ENCODE peak calls at places on chromosome 15, in nine cellular contexts. K is lung, Z is AG09309, Q is AG10803, T is GM12865, Y is fibroblast of lung, R is bronchial epithelial cell, C is tibial artery, N is thoracic aorta. H is an unnamed sample.

GRCh38 chr15:52337198-52337853 is 41.7 kb upstream of the MYO5C start:
- DNase-seq in K (no peak), Z (no peak), Q (peak; percentile 59), T (no peak), Y (peak; percentile 44), R (peak; percentile 89), C (no peak), N (no peak), H (peak; percentile 70)

GRCh38 chr15:62961134-62961533 is 81.4 kb upstream of the TPM1 start:
- DNase-seq in K (no peak), Z (no peak), Q (no peak), T (no peak), Y (no peak), R (no peak), C (no peak), N (no peak), H (no peak)

GRCh38 chr15:36403351-36403750 is 176.1 kb upstream of the CDIN1 start:
- DNase-seq in K (no peak), Z (no peak), Q (no peak), T (no peak), Y (no peak), R (no peak), C (no peak), N (no peak), H (no peak)

GRCh38 chr15:63010386-63010785 is 32.2 kb upstream of the TPM1 start:
- DNase-seq in K (no peak), Z (no peak), Q (no peak), T (no peak), Y (no peak), R (no peak), C (no peak), N (no peak), H (no peak)

GRCh38 chr15:64009798-64010241 is 36.5 kb downstream of the DAPK2 start:
- DNase-seq in K (no peak), Z (no peak), Q (peak; percentile 56), T (peak; percentile 90), Y (no peak), R (peak; percentile 90), C (no peak), N (no peak), H (peak; percentile 50)

GRCh38 chr15:83210619-83211018 is 3.0 kb upstream of the HDGFL3 start:
- DNase-seq in K (no peak), Z (no peak), Q (peak; percentile 69), T (peak; percentile 34), Y (no peak), R (peak; percentile 94), C (no peak), N (no peak), H (peak; percentile 92)

GRCh38 chr15:58522865-58523264 is 91.1 kb downstream of the LIPC start:
- DNase-seq in K (no peak), Z (no peak), Q (no peak), T (no peak), Y (no peak), R (no peak), C (no peak), N (no peak), H (no peak)

GRCh38 chr15:57334257-57334656 is 42.0 kb upstream of the CGNL1 start:
- DNase-seq in K (peak; percentile 56), Z (no peak), Q (no peak), T (no peak), Y (peak; percentile 22), R (peak; percentile 60), C (no peak), N (no peak), H (peak; percentile 21)

GRCh38 chr15:60760646-60761504 is 281.9 kb upstream of the ICE2 start:
- DNase-seq in K (no peak), Z (peak; percentile 4), Q (peak; percentile 19), T (no peak), Y (peak; percentile 19), R (peak; percentile 85), C (no peak), N (no peak), H (peak; percentile 84)

GRCh38 chr15:42273900-42274692 is 863 bp upstream of the TMEM87A start:
- DNase-seq in K (peak; percentile 68), Z (no peak), Q (peak; percentile 85), T (peak; percentile 79), Y (peak; percentile 63), R (peak; percentile 92), C (peak; percentile 82), N (peak; percentile 48), H (peak; percentile 81)

GRCh38 chr15:44296625-44297524 is 8.4 kb downstream of the GOLM2 start:
- DNase-seq in K (no peak), Z (no peak), Q (peak; percentile 24), T (peak; percentile 19), Y (peak; percentile 29), R (peak; percentile 86), C (no peak), N (no peak), H (peak; percentile 64)

GRCh38 chr15:89399390-89400120 is 64.9 kb upstream of the POLG start:
- DNase-seq in K (no peak), Z (no peak), Q (no peak), T (peak; percentile 79), Y (no peak), R (no peak), C (no peak), N (no peak), H (peak; percentile 6)

GRCh38 chr15:41559489-41560177 is 621 bp downstream of the TYRO3 start:
- DNase-seq in K (no peak), Z (no peak), Q (no peak), T (no peak), Y (no peak), R (no peak), C (no peak), N (no peak), H (no peak)

GRCh38 chr15:87686308-87686707 is 570.2 kb downstream of the NTRK3 start:
- DNase-seq in K (no peak), Z (no peak), Q (no peak), T (no peak), Y (no peak), R (no peak), C (no peak), N (no peak), H (no peak)

GRCh38 chr15:61857169-61857829 is 202.9 kb downstream of the VPS13C start:
- DNase-seq in K (no peak), Z (no peak), Q (no peak), T (peak; percentile 23), Y (no peak), R (no peak), C (no peak), N (no peak), H (no peak)

GRCh38 chr15:95911570-95912279 is 418.8 kb upstream of the NR2F2 start:
- DNase-seq in K (no peak), Z (no peak), Q (no peak), T (no peak), Y (no peak), R (no peak), C (no peak), N (no peak), H (no peak)

DNA sequence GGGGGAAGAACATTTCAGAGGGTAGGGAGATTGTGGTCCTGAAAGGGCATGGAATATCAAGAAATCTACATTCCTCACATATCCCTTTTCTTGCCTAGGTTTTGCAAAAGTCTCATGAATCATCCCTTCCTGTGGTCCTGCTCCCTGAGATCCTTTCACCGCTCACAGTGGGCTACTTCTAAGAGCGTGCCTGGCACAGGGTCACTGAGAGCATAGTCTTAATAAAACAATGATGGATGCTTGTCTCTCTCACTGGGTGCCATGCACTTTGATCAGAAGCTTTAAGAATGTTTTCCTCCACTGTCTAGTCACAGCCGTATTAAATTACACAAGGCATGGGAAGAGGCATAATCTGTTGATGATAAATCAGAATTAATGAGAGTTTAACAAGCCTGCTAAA is 269.7 kb upstream of the ATP10A start:
- DNase-seq in K (no peak), Z (no peak), Q (peak; percentile 10), T (no peak), Y (no peak), R (no peak), C (no peak), N (no peak), H (no peak)
- H3K4me3 ChIP-seq in K (no peak overlapping the region), Z (no peak overlapping the region), Q (no peak overlapping the region), T (no peak overlapping the region), Y (no peak overlapping the region), R (no peak overlapping the region), C (no peak overlapping the region), N (no peak overlapping the region), H (no peak overlapping the region)

GRCh38 chr15:67244966-67245478 is 9.4 kb downstream of the AAGAB start:
- DNase-seq in K (no peak), Z (no peak), Q (peak; percentile 81), T (no peak), Y (peak; percentile 86), R (no peak), C (no peak), N (no peak), H (peak; percentile 85)

GRCh38 chr15:67241132-67241855 is 13.2 kb downstream of the AAGAB start:
- DNase-seq in K (no peak), Z (no peak), Q (no peak), T (peak; percentile 88), Y (no peak), R (no peak), C (no peak), N (no peak), H (no peak)

GRCh38 chr15:67242665-67243064 is 11.8 kb downstream of the AAGAB start:
- DNase-seq in K (no peak), Z (peak; percentile 27), Q (peak; percentile 33), T (no peak), Y (peak; percentile 17), R (peak; percentile 47), C (no peak), N (no peak), H (peak; percentile 24)

GRCh38 chr15:67240235-67241131 is 14.0 kb downstream of the AAGAB start:
- DNase-seq in K (no peak), Z (no peak), Q (no peak), T (peak; percentile 29), Y (no peak), R (peak; percentile 46), C (no peak), N (no peak), H (no peak)
- TF ChIP-seq CTCF in K (no peak), Z (peak; percentile 10), Q (no peak), T (peak; percentile 25), Y (no peak), R (peak; percentile 51), C (no peak), N (no peak), H (no peak)

DNA sequence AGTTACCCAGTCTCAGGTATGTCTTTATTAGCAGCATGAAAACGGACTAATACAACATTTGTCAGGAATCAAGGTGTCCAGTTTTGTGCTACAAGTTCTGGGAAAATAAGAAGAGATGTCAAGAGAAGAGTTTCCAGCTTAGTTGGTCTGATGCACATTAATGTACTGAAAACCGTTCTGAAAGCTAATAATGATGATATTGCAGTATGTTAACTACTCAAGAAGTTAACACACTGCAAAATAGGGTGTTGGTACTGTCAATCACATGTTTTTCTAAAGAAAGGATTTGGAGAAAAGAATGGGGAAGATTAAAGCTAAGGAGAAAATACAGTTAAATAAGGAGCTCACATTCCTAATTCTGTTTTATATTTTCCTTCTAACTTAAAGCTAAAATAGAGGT is 67.7 kb downstream of the ATP8B4 start:
- DNase-seq in K (no peak), Z (no peak), Q (no peak), T (no peak), Y (no peak), R (no peak), C (no peak), N (no peak), H (no peak)
- H3K4me3 ChIP-seq in K (no peak overlapping the region), Z (no peak overlapping the region), Q (no peak overlapping the region), T (no peak overlapping the region), Y (no peak overlapping the region), R (no peak overlapping the region), C (no peak overlapping the region), N (no peak overlapping the region), H (no peak overlapping the region)

DNA sequence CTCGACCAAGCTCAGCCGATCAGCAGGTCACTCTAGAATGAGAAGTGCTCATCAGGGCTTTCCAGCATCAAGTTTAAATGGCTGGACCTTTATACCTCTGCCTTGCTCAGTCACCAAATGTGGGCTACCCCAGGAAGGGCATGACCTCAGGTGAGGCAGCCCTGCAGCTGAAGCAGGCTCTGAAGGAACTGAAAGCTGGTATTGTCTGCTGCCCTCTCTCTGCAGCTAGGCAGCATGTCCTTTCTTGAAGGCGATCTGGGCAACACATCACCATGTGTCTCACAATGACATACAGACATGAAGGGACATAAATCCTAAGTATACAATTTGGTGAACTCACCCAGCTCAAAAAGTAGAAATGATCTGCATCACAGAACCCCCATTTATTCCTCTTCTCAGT is 38.7 kb upstream of the ARID3B start:
- DNase-seq in K (no peak), Z (no peak), Q (no peak), T (peak; percentile 40), Y (no peak), R (no peak), C (peak; percentile 11), N (no peak), H (no peak)
- TF ChIP-seq CTCF in K (no peak), Z (no peak), Q (no peak), T (no peak), Y (no peak), R (no peak), C (no peak), N (no peak), H (no peak)

H was measured in fibroblast of mammary gland.